ENCODE peak calls at places on chromosome 1, in six cellular contexts. F is HCT116, T is K562, M is NT2/D1, E is H1, J is GM12878. L is an unnamed sample.

GRCh38 chr1:78032964-78033796 is 12.6 kb upstream of the GIPC2 start:
- DNase-seq in F (no peak), T (peak), M (no peak), E (no peak), J (no peak), L (no peak)

GRCh38 chr1:155093938-155094621 is 15.4 kb downstream of the EFNA3 start:
- DNase-seq in F (peak), T (peak), M (no peak), E (no peak), J (no peak), L (peak)

GRCh38 chr1:194233069-194233468 is 1046.7 kb upstream of the B3GALT2 start:
- DNase-seq in F (no peak), T (no peak), M (no peak), E (no peak), J (no peak), L (no peak)

GRCh38 chr1:209155556-209155955 is 428.0 kb upstream of the CAMK1G start:
- DNase-seq in F (no peak), T (no peak), M (peak), E (no peak), J (no peak), L (no peak)

GRCh38 chr1:11374079-11374747 is 101.2 kb downstream of the UBIAD1 start:
- DNase-seq in F (no peak), T (no peak), M (no peak), E (no peak), J (no peak), L (peak)

GRCh38 chr1:205068001-205068400 is 16.3 kb downstream of the TMEM81 start:
- DNase-seq in F (no peak), T (no peak), M (no peak), E (no peak), J (no peak), L (no peak)

GRCh38 chr1:43276673-43277072 is 6.9 kb downstream of the TMEM125 start:
- DNase-seq in F (no peak), T (no peak), M (no peak), E (no peak), J (no peak), L (peak)

GRCh38 chr1:211879475-211879874 is 48.9 kb upstream of the LPGAT1 start:
- DNase-seq in F (no peak), T (no peak), M (no peak), E (no peak), J (no peak), L (no peak)

GRCh38 chr1:1116701-1117468 is 996 bp upstream of the C1orf159 start:
- DNase-seq in F (no peak), T (peak), M (no peak), E (no peak), J (no peak), L (no peak)

GRCh38 chr1:236155841-236156503 is 13.6 kb downstream of the GPR137B start:
- DNase-seq in F (no peak), T (no peak), M (no peak), E (no peak), J (no peak), L (no peak)

GRCh38 chr1:3195480-3195815 is 126.4 kb downstream of the PRDM16 start:
- DNase-seq in F (no peak), T (no peak), M (no peak), E (no peak), J (no peak), L (no peak)

GRCh38 chr1:3105167-3105863 is 36.3 kb downstream of the PRDM16 start:
- DNase-seq in F (no peak), T (no peak), M (peak), E (peak), J (no peak), L (peak)

GRCh38 chr1:235368428-235368827 is 1.2 kb downstream of the TBCE start:
- DNase-seq in F (no peak), T (no peak), M (no peak), E (no peak), J (no peak), L (no peak)

GRCh38 chr1:237065903-237066302 is 23.9 kb downstream of the RYR2 start:
- DNase-seq in F (no peak), T (no peak), M (no peak), E (no peak), J (no peak), L (no peak)

GRCh38 chr1:180513531-180513930 is 11.2 kb upstream of the ACBD6 start:
- DNase-seq in F (no peak), T (no peak), M (no peak), E (no peak), J (no peak), L (no peak)

GRCh38 chr1:32884726-32885125 is 1.6 kb upstream of the HPCA start:
- DNase-seq in F (no peak), T (no peak), M (no peak), E (no peak), J (no peak), L (no peak)

GRCh38 chr1:108551157-108551862 is 8.6 kb upstream of the EEIG2 start:
- DNase-seq in F (no peak), T (no peak), M (no peak), E (no peak), J (peak), L (no peak)

GRCh38 chr1:82625562-82625961 is 824.8 kb downstream of the ADGRL2 start:
- DNase-seq in F (no peak), T (no peak), M (no peak), E (no peak), J (no peak), L (no peak)

GRCh38 chr1:200866521-200866920 is 6.3 kb upstream of the GPR25 start:
- DNase-seq in F (no peak), T (no peak), M (no peak), E (no peak), J (peak), L (no peak)

DNA sequence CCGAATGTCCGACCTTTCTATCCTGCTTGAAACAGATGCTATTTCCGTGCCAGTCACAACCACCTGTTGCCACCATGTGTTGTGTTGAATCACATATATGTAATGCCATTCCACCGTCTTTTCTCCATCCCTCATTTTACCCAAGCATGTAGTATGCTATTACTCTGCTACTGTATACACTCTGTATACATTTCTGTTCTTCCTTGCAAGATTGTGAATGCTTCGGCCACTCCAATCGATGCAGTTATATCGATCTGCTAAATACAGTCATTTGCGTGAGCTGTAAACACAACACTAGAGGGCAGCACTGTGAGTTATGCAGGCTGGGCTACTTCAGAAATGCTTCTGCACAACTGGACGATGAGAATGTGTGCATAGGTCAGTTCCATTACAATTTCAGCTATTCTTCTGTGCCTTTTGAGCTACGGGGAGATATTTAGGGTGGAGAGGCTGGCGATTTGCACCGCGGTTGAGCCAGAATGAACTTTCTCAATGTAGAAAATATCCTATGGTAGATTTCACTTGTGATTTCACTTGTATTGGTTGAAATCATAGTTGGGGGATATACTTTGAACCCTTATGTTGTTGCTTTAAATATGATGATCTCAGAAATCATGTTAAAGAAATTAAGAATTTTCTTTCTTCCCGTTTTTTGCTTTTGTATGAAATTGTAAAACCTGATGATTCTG is 289.8 kb downstream of the NTNG1 start:
- DNase-seq in F (no peak), T (peak), M (peak), E (no peak), J (peak), L (peak)
- TF ChIP-seq ZNF274 in F (no peak), T (no peak), M (no peak), E (no peak), J (no peak), L (no peak)

GRCh38 chr1:228837817-228838716 is 102.8 kb downstream of the RHOU start:
- DNase-seq in F (peak), T (peak), M (no peak), E (no peak), J (no peak), L (peak)
- TF ChIP-seq ZNF274 in F (no peak), T (no peak), M (no peak), E (no peak), J (no peak), L (no peak)

DNA sequence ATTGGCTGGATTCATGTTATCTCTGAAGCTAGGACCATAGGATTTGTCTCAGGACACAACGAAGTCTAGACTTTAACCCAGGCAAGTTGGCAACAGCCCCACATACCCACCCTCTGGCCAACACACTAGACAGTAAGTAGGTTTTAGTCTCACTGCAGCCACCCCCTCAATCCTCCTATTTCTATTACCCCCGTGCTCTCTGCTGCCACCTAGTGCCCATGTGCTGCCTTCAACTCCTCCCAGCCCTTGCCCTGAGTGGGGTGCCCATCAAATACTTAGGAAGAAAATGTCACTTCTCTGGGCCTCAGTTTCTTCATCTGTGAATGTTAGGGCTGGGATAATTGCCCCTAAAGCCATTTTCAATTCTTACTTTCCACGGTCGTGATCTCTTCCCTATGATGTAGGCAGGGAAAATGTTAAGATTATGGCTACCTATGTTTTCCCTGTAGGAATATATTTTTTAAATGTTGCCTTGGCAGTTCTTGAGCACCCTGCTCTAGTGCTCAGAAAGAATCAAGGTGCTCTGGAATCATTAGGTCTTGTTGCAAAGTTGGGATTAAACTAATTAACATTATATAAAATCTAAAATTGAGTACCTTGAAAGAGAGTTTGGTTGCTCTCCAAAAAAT is 213.0 kb downstream of the LMX1A start:
- DNase-seq in F (no peak), T (peak), M (no peak), E (no peak), J (no peak), L (peak)
- TF ChIP-seq ZNF274 in F (no peak), T (no peak), M (no peak), E (no peak), J (no peak), L (no peak)

GRCh38 chr1:59990470-59990869 is 63.9 kb upstream of the CYP2J2 start:
- DNase-seq in F (no peak), T (peak), M (no peak), E (no peak), J (no peak), L (no peak)
- TF ChIP-seq ZNF274 in F (no peak), T (no peak), M (no peak), E (no peak), J (no peak), L (no peak)

DNA sequence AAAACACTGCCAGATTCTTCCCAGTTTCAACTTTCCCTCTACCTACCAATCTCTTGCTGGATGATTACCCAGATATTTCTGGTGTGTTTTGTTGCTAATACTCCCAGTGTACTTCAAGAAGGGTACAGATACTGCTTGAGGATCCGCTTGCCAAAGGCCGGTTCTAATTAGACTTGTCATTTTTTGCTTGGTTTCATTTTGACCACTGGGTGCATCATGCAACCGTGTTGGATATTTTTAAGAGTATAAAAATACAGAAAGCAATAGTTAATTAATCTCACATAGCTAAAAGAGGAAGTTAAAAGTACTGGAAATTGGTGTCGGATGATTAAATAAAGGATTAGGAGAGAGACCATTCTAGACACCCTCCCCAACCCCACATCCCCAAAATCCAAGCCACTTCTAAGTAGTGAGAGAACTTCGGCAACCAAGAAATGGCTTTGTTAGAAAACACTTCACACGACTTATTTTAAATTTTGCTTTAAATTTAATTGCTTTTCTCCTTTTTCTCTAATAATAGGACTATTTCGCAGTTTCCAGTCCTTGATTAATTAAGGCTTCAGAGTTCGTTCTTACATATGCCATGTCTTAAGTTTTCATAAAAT is 2.5 kb upstream of the CDKN2C start:
- DNase-seq in F (no peak), T (peak), M (no peak), E (no peak), J (no peak), L (no peak)
- TF ChIP-seq ZNF274 in F (no peak), T (no peak), M (no peak), E (no peak), J (no peak), L (no peak)

L was measured in HepG2.